ENCODE peak calls at places on chromosomes 11 and 22, in six cellular contexts. N is EH, W is Right ventricle myocardium superior, Y is HTR-8/SVneo, T is AG08396, A is ELF-1. M is an unnamed sample.

GRCh38 chr22:37776639-37777005 is 31.1 kb upstream of the GCAT start:
- DNase-seq in Y (no peak), A (no peak), W (no peak), N (no peak), T (no peak), M (no peak)

GRCh38 chr11:12280199-12280837 is 97.1 kb upstream of the PARVA start:
- DNase-seq in A (no peak), N (no peak), T (no peak), W (no peak), Y (no peak), M (peak)

GRCh38 chr22:28973352-28973751 is 88.3 kb downstream of the C22orf31 start:
- DNase-seq in W (no peak), T (no peak), N (no peak), A (no peak), Y (no peak), M (no peak)

GRCh38 chr11:75035911-75036536 is 47.3 kb downstream of the NEU3 start:
- DNase-seq in Y (no peak), A (peak), N (peak), T (no peak), W (no peak), M (peak)

GRCh38 chr11:73454987-73455386 is 78.8 kb downstream of the RELT start:
- DNase-seq in W (peak), A (peak), Y (no peak), N (no peak), T (no peak), M (no peak)

GRCh38 chr11:69816671-69817070 is 2.5 kb downstream of the FGF3 start:
- DNase-seq in T (no peak), N (no peak), Y (no peak), W (no peak), A (no peak), M (no peak)

GRCh38 chr11:90639687-90640086 is 416.8 kb upstream of the CHORDC1 start:
- DNase-seq in W (no peak), T (no peak), A (no peak), N (no peak), Y (no peak), M (peak)

GRCh38 chr22:48307941-48308340 is 1519.7 kb downstream of the BRD1 start:
- DNase-seq in Y (no peak), A (no peak), N (no peak), W (no peak), T (no peak), M (no peak)

GRCh38 chr22:37181681-37182080 is 6.4 kb downstream of the C1QTNF6 start:
- DNase-seq in W (no peak), Y (no peak), A (no peak), N (no peak), T (no peak), M (no peak)

GRCh38 chr22:31818481-31819392 is 64.9 kb downstream of the DEPDC5 start:
- DNase-seq in Y (no peak), W (no peak), T (peak), N (peak), A (peak), M (no peak)

GRCh38 chr22:43900206-43900605 is 8.4 kb upstream of the PNPLA5 start:
- DNase-seq in N (peak), A (no peak), T (no peak), W (no peak), Y (no peak), M (no peak)

GRCh38 chr11:58576792-58577440 is 1.3 kb upstream of the LPXN start:
- DNase-seq in Y (peak), N (peak), A (no peak), T (peak), W (no peak), M (peak)

GRCh38 chr11:71170619-71171018 is 81.8 kb downstream of the SHANK2 start:
- DNase-seq in W (no peak), T (no peak), Y (no peak), N (no peak), A (no peak), M (no peak)

GRCh38 chr11:8258771-8259170 is 4.9 kb downstream of the LMO1 start:
- DNase-seq in A (no peak), W (no peak), T (peak), N (peak), Y (no peak), M (no peak)

GRCh38 chr11:47179655-47179991 is 2.9 kb upstream of the ARFGAP2 start:
- DNase-seq in A (peak), Y (peak), W (no peak), T (peak), N (peak), M (peak)

GRCh38 chr11:109196016-109196415 is 226.0 kb upstream of the C11orf87 start:
- DNase-seq in W (no peak), N (peak), T (no peak), Y (no peak), A (no peak), M (no peak)

GRCh38 chr22:25027959-25028840 is 75.7 kb downstream of the KIAA1671 start:
- DNase-seq in W (peak), N (no peak), Y (peak), A (peak), T (no peak), M (no peak)

GRCh38 chr22:48588151-48588880 is 1239.4 kb downstream of the BRD1 start:
- DNase-seq in N (no peak), W (peak), Y (no peak), T (no peak), A (no peak), M (no peak)

GRCh38 chr22:24992946-24993345 is 40.4 kb downstream of the KIAA1671 start:
- DNase-seq in A (no peak), Y (no peak), N (no peak), W (no peak), T (no peak), M (no peak)

GRCh38 chr11:27471067-27471587 is 1.5 kb downstream of the LGR4 start:
- DNase-seq in A (peak), W (no peak), T (no peak), N (peak), Y (no peak), M (peak)

GRCh38 chr11:57779275-57779674 is 17.7 kb downstream of the CTNND1 start:
- DNase-seq in Y (no peak), A (peak), T (peak), N (peak), W (peak), M (peak)

GRCh38 chr11:63738720-63739360 is 29.7 kb downstream of the ZFTA start:
- DNase-seq in W (peak), A (peak), Y (peak), N (peak), T (peak), M (peak)

GRCh38 chr22:35731321-35731720 is 13.6 kb downstream of the APOL5 start:
- DNase-seq in Y (no peak), T (no peak), W (no peak), A (no peak), N (no peak), M (no peak)

GRCh38 chr11:73997120-73997772 is 11.6 kb downstream of the UCP3 start:
- DNase-seq in T (no peak), W (no peak), A (no peak), Y (no peak), N (no peak), M (peak)

GRCh38 chr22:49153921-49154320 is 673.8 kb downstream of the BRD1 start:
- DNase-seq in Y (no peak), T (no peak), N (no peak), W (no peak), A (no peak), M (no peak)

GRCh38 chr11:84714316-84714780 is 912.8 kb downstream of the DLG2 start:
- DNase-seq in A (peak), W (peak), N (peak), T (peak), Y (no peak), M (peak)

GRCh38 chr11:1534682-1535081 is 37.4 kb downstream of the DUSP8 start:
- DNase-seq in T (peak), N (peak), A (no peak), W (no peak), Y (no peak), M (no peak)

GRCh38 chr11:125935629-125936199 is 10.1 kb upstream of the VSIG10L2 start:
- DNase-seq in Y (no peak), T (no peak), W (no peak), N (peak), A (no peak), M (no peak)

M was measured in DMS53.